ENCODE peak calls at places on chromosomes 5 and 9, in four cellular contexts. J is SK-N-SH, C is WTC11, D is K562. Q is an unnamed sample.

GRCh38 chr9:122128432-122129343 is 30.9 kb downstream of the NDUFA8 start:
- DNase-seq in D (no peak), J (no peak), C (no peak), Q (no peak)

GRCh38 chr5:55711531-55712022 is 547 bp downstream of the SLC38A9 start:
- DNase-seq in C (no peak), J (no peak), D (no peak), Q (no peak)

GRCh38 chr5:42655982-42656660 is 100.5 kb upstream of the CCDC152 start:
- DNase-seq in C (no peak), J (no peak), D (no peak), Q (no peak)

GRCh38 chr5:9302228-9302627 is 243.6 kb downstream of the SEMA5A start:
- DNase-seq in D (no peak), J (no peak), C (no peak), Q (no peak)

GRCh38 chr5:112329429-112330090 is 89.5 kb downstream of the EPB41L4A start:
- DNase-seq in C (no peak), J (peak), D (no peak), Q (peak)

GRCh38 chr9:109270971-109271900 is 49.6 kb downstream of the EPB41L4B start:
- DNase-seq in D (no peak), C (no peak), J (peak), Q (no peak)

GRCh38 chr5:149596712-149597111 is 15.4 kb downstream of the ARHGEF37 start:
- DNase-seq in D (no peak), J (no peak), C (no peak), Q (no peak)

GRCh38 chr5:148843510-148844318 is 17.3 kb downstream of the ADRB2 start:
- DNase-seq in C (no peak), D (no peak), J (no peak), Q (no peak)

GRCh38 chr9:33818167-33818831 is 1.3 kb downstream of the UBE2R2 start:
- DNase-seq in C (no peak), J (no peak), D (no peak), Q (no peak)

GRCh38 chr5:147225938-147226337 is 8.9 kb upstream of the STK32A start:
- DNase-seq in J (no peak), C (no peak), D (no peak), Q (no peak)

GRCh38 chr5:86482008-86482407 is 135.7 kb upstream of the COX7C start:
- DNase-seq in J (no peak), D (no peak), C (no peak), Q (no peak)

GRCh38 chr9:38641985-38642864 is 21.8 kb upstream of the ANKRD18A start:
- DNase-seq in C (peak), J (peak), D (peak), Q (no peak)

GRCh38 chr9:77018058-77019009 is 1.1 kb upstream of the FOXB2 start:
- DNase-seq in C (peak), D (no peak), J (peak), Q (no peak)

GRCh38 chr5:143807401-143807800 is 4.6 kb upstream of the HMHB1 start:
- DNase-seq in D (no peak), C (no peak), J (no peak), Q (no peak)

GRCh38 chr9:17090041-17090440 is 44.8 kb upstream of the CNTLN start:
- DNase-seq in J (no peak), D (no peak), C (no peak), Q (no peak)

GRCh38 chr9:72480931-72481330 is 40.5 kb upstream of the TMC1 start:
- DNase-seq in C (no peak), J (no peak), D (no peak), Q (no peak)

GRCh38 chr5:128202320-128202719 is 118.8 kb downstream of the SLC12A2 start:
- DNase-seq in D (no peak), J (no peak), C (no peak), Q (no peak)

GRCh38 chr9:71721786-71722295 is 46.5 kb downstream of the CEMIP2 start:
- DNase-seq in C (no peak), J (no peak), D (no peak), Q (no peak)

GRCh38 chr9:27204578-27204977 is 92.4 kb downstream of the EQTN start:
- DNase-seq in J (no peak), D (no peak), C (no peak), Q (no peak)

GRCh38 chr5:127092690-127093089 is 19.4 kb upstream of the C5orf63 start:
- DNase-seq in J (peak), C (no peak), D (no peak), Q (no peak)

GRCh38 chr5:120088831-120089230 is 375.3 kb upstream of the PRR16 start:
- DNase-seq in J (no peak), C (no peak), D (no peak), Q (no peak)

GRCh38 chr5:120092649-120093048 is 371.5 kb upstream of the PRR16 start:
- DNase-seq in C (no peak), J (no peak), D (no peak), Q (no peak)

GRCh38 chr5:120091376-120091948 is 372.6 kb upstream of the PRR16 start:
- DNase-seq in D (no peak), J (no peak), C (no peak), Q (no peak)

GRCh38 chr5:120096413-120096812 is 367.7 kb upstream of the PRR16 start:
- DNase-seq in C (no peak), D (no peak), J (no peak), Q (no peak)

GRCh38 chr5:120093178-120093577 is 370.9 kb upstream of the PRR16 start:
- DNase-seq in C (peak), D (no peak), J (no peak), Q (no peak)
- TF ChIP-seq USF1 in C (no peak), D (no peak), J (no peak), Q (no peak)

GRCh38 chr5:60332244-60333018 is 367.5 kb downstream of the DEPDC1B start:
- DNase-seq in J (peak), C (no peak), D (no peak), Q (no peak)

GRCh38 chr5:60338846-60339245 is 361.1 kb downstream of the DEPDC1B start:
- DNase-seq in C (no peak), D (no peak), J (no peak), Q (no peak)

GRCh38 chr5:60333103-60333502 is 366.9 kb downstream of the DEPDC1B start:
- DNase-seq in C (no peak), D (no peak), J (no peak), Q (no peak)

GRCh38 chr5:60335913-60336312 is 364.1 kb downstream of the DEPDC1B start:
- DNase-seq in D (no peak), J (no peak), C (no peak), Q (no peak)

GRCh38 chr5:60334281-60334713 is 365.7 kb downstream of the DEPDC1B start:
- DNase-seq in C (no peak), J (no peak), D (no peak), Q (no peak)
- TF ChIP-seq USF1 in C (no peak), J (no peak), D (no peak), Q (no peak)

DNA sequence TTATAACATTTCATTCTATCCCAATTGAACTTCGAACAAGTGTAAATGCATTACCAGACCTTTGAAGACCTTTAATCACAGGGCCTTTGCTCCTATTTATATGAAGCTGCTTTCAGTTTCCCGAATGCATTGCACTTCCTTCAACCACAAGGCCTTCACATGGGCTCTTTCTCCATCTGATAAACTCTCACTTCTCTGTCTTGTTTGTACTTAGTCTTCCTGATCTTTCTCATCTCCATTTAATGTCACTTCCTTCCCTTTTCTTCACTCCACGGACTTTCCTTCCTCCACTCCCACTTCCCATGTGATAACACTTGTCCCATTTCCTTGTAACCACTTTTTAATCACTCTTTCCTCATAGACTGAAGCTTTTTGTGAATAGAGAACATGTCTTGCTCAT is 74.3 kb upstream of the TNC start:
- DNase-seq in J (no peak), C (no peak), D (no peak), Q (no peak)
- TF ChIP-seq USF1 in J (no peak), C (no peak), D (no peak), Q (no peak)

GRCh38 chr9:36659500-36659899 is 86.8 kb downstream of the MELK start:
- DNase-seq in C (no peak), D (no peak), J (no peak), Q (no peak)
- TF ChIP-seq USF1 in C (no peak), D (no peak), J (no peak), Q (no peak)

GRCh38 chr5:141664733-141665461 is 13.7 kb upstream of the FCHSD1 start:
- DNase-seq in D (peak), C (peak), J (peak), Q (peak)
- TF ChIP-seq USF1 in D (no peak), C (no peak), J (no peak), Q (no peak)

GRCh38 chr9:130956636-130957450 is 17.8 kb upstream of the FIBCD1 start:
- DNase-seq in C (no peak), D (peak), J (no peak), Q (no peak)
- TF ChIP-seq USF1 in C (no peak), D (no peak), J (no peak), Q (no peak)

GRCh38 chr9:70080481-70081119 is 37.0 kb downstream of the MAMDC2 start:
- DNase-seq in D (no peak), J (no peak), C (no peak), Q (no peak)
- TF ChIP-seq USF1 in D (no peak), J (no peak), C (no peak), Q (no peak)